ENCODE peak calls at places on chromosomes 3 and 15, in four cellular contexts. One of them, this sample, is unnamed.

GRCh38 chr3:126481808-126482502 is 6.3 kb upstream of the ZXDC start:
- DNase-seq in fibroblast of pulmonary artery: peak
- DNase-seq in T-helper 1 cell: no peak
- DNase-seq in CD8-positive, alpha-beta memory T cell: no peak
- DNase-seq in this sample: no peak

GRCh38 chr3:193774272-193774915 is 181.4 kb downstream of the OPA1 start:
- DNase-seq in T-helper 1 cell: no peak
- DNase-seq in CD8-positive, alpha-beta memory T cell: no peak
- DNase-seq in fibroblast of pulmonary artery: no peak
- DNase-seq in this sample: no peak

GRCh38 chr15:40991355-40991754 is 38.1 kb downstream of the CHAC1 start:
- DNase-seq in T-helper 1 cell: no peak
- DNase-seq in fibroblast of pulmonary artery: no peak
- DNase-seq in CD8-positive, alpha-beta memory T cell: no peak
- DNase-seq in this sample: no peak

GRCh38 chr15:95254263-95254662 is 1022.9 kb downstream of the MCTP2 start:
- DNase-seq in CD8-positive, alpha-beta memory T cell: no peak
- DNase-seq in T-helper 1 cell: no peak
- DNase-seq in fibroblast of pulmonary artery: peak
- DNase-seq in this sample: no peak

GRCh38 chr3:81760215-81760614 is 1.2 kb downstream of the GBE1 start:
- DNase-seq in CD8-positive, alpha-beta memory T cell: no peak
- DNase-seq in fibroblast of pulmonary artery: no peak
- DNase-seq in T-helper 1 cell: no peak
- DNase-seq in this sample: no peak

GRCh38 chr3:26015752-26016151 is 225.9 kb downstream of the OXSM start:
- DNase-seq in fibroblast of pulmonary artery: no peak
- DNase-seq in T-helper 1 cell: no peak
- DNase-seq in CD8-positive, alpha-beta memory T cell: no peak
- DNase-seq in this sample: no peak

GRCh38 chr3:170797685-170798084 is 72.3 kb downstream of the RPL22L1 start:
- DNase-seq in T-helper 1 cell: no peak
- DNase-seq in CD8-positive, alpha-beta memory T cell: no peak
- DNase-seq in fibroblast of pulmonary artery: no peak
- DNase-seq in this sample: no peak

GRCh38 chr15:78006567-78007205 is 70.8 kb downstream of the TBC1D2B start:
- DNase-seq in T-helper 1 cell: no peak
- DNase-seq in CD8-positive, alpha-beta memory T cell: no peak
- DNase-seq in fibroblast of pulmonary artery: no peak
- DNase-seq in this sample: no peak

GRCh38 chr3:114178770-114179368 is at the start of gene DRD3:
- DNase-seq in T-helper 1 cell: no peak
- DNase-seq in CD8-positive, alpha-beta memory T cell: no peak
- DNase-seq in fibroblast of pulmonary artery: peak
- DNase-seq in this sample: peak

GRCh38 chr3:58018892-58019291 is 10.7 kb downstream of the FLNB start:
- DNase-seq in fibroblast of pulmonary artery: no peak
- DNase-seq in T-helper 1 cell: no peak
- DNase-seq in CD8-positive, alpha-beta memory T cell: no peak
- DNase-seq in this sample: no peak

GRCh38 chr3:153595186-153595815 is 433.3 kb downstream of the RAP2B start:
- DNase-seq in CD8-positive, alpha-beta memory T cell: no peak
- DNase-seq in fibroblast of pulmonary artery: peak
- DNase-seq in T-helper 1 cell: no peak
- DNase-seq in this sample: peak

GRCh38 chr3:77411990-77412389 is 372.1 kb downstream of the ROBO2 start:
- DNase-seq in fibroblast of pulmonary artery: no peak
- DNase-seq in CD8-positive, alpha-beta memory T cell: no peak
- DNase-seq in T-helper 1 cell: no peak
- DNase-seq in this sample: no peak

GRCh38 chr15:48493084-48493762 is 152.3 kb downstream of the FBN1 start:
- DNase-seq in fibroblast of pulmonary artery: peak
- DNase-seq in T-helper 1 cell: no peak
- DNase-seq in CD8-positive, alpha-beta memory T cell: no peak
- DNase-seq in this sample: no peak

GRCh38 chr3:30611613-30612421 is 5.4 kb downstream of the TGFBR2 start:
- DNase-seq in T-helper 1 cell: no peak
- DNase-seq in fibroblast of pulmonary artery: peak
- DNase-seq in CD8-positive, alpha-beta memory T cell: no peak
- DNase-seq in this sample: no peak

GRCh38 chr15:90300988-90301715 is 35.7 kb downstream of the NGRN start:
- DNase-seq in fibroblast of pulmonary artery: peak
- DNase-seq in CD8-positive, alpha-beta memory T cell: peak
- DNase-seq in T-helper 1 cell: peak
- DNase-seq in this sample: peak

GRCh38 chr3:107956991-107957467 is 133.8 kb downstream of the CD47 start:
- DNase-seq in CD8-positive, alpha-beta memory T cell: no peak
- DNase-seq in T-helper 1 cell: no peak
- DNase-seq in fibroblast of pulmonary artery: peak
- DNase-seq in this sample: no peak

GRCh38 chr3:64773150-64773549 is 85.3 kb upstream of the ADAMTS9 start:
- DNase-seq in fibroblast of pulmonary artery: no peak
- DNase-seq in CD8-positive, alpha-beta memory T cell: no peak
- DNase-seq in T-helper 1 cell: no peak
- DNase-seq in this sample: no peak

GRCh38 chr3:66402596-66403267 is 98.1 kb downstream of the LRIG1 start:
- DNase-seq in T-helper 1 cell: no peak
- DNase-seq in fibroblast of pulmonary artery: no peak
- DNase-seq in CD8-positive, alpha-beta memory T cell: no peak
- DNase-seq in this sample: no peak

GRCh38 chr3:12557472-12558105 is 702 bp downstream of the MKRN2 start:
- DNase-seq in T-helper 1 cell: no peak
- DNase-seq in fibroblast of pulmonary artery: peak
- DNase-seq in CD8-positive, alpha-beta memory T cell: no peak
- DNase-seq in this sample: no peak

GRCh38 chr3:164687211-164687610 is 391.1 kb downstream of the SI start:
- DNase-seq in CD8-positive, alpha-beta memory T cell: no peak
- DNase-seq in T-helper 1 cell: no peak
- DNase-seq in fibroblast of pulmonary artery: no peak
- DNase-seq in this sample: no peak

GRCh38 chr3:149352556-149352955 is 19.1 kb upstream of the TM4SF18 start:
- DNase-seq in fibroblast of pulmonary artery: peak
- DNase-seq in T-helper 1 cell: no peak
- DNase-seq in CD8-positive, alpha-beta memory T cell: no peak
- DNase-seq in this sample: no peak

GRCh38 chr15:66706840-66707239 is 4.8 kb downstream of the SMAD6 start:
- DNase-seq in CD8-positive, alpha-beta memory T cell: no peak
- DNase-seq in T-helper 1 cell: no peak
- DNase-seq in fibroblast of pulmonary artery: no peak
- DNase-seq in this sample: no peak

GRCh38 chr15:81261172-81261808 is 62.7 kb downstream of the STARD5 start:
- DNase-seq in CD8-positive, alpha-beta memory T cell: no peak
- DNase-seq in T-helper 1 cell: no peak
- DNase-seq in fibroblast of pulmonary artery: no peak
- DNase-seq in this sample: no peak

This sample was measured in CD4-positive, CD25-positive, alpha-beta regulatory T cell.